ENCODE peak calls at places on chromosomes 7 and 10, in five cellular contexts. K is A549, Z is K562, L is HepG2, M is H1. O is an unnamed sample. For H3K4me1, the result is how much of the 10 kb centered on the place peaks cover.

GRCh38 chr10:124020871-124021823 is 72.3 kb downstream of the CHST15 start:
- DNase-seq in K (no peak), Z (no peak), L (no peak), M (peak), O (no peak)

GRCh38 chr10:91007656-91008055 is 86.8 kb upstream of the ANKRD1 start:
- DNase-seq in K (no peak), Z (no peak), L (no peak), M (no peak), O (no peak)

GRCh38 chr7:53350241-53350640 is 314.8 kb downstream of the POM121L12 start:
- DNase-seq in K (no peak), Z (peak), L (no peak), M (peak), O (peak)

GRCh38 chr10:108782411-108782810 is 1140.9 kb downstream of the XPNPEP1 start:
- DNase-seq in K (no peak), Z (no peak), L (no peak), M (no peak), O (no peak)

GRCh38 chr10:114821915-114822770 is 563 bp downstream of the FHIP2A start:
- DNase-seq in K (peak), Z (peak), L (peak), M (no peak), O (peak)

GRCh38 chr7:128074736-128075135 is 43.5 kb upstream of the LRRC4 start:
- DNase-seq in K (no peak), Z (no peak), L (no peak), M (no peak), O (no peak)

GRCh38 chr7:81822811-81823210 is 53.0 kb upstream of the HGF start:
- DNase-seq in K (no peak), Z (no peak), L (no peak), M (no peak), O (no peak)

GRCh38 chr7:123999698-124000097 is 33.2 kb downstream of the TMEM229A start:
- DNase-seq in K (no peak), Z (no peak), L (no peak), M (no peak), O (no peak)

GRCh38 chr10:49363309-49364031 is 32.4 kb downstream of the DRGX start:
- DNase-seq in K (no peak), Z (no peak), L (no peak), M (no peak), O (no peak)

GRCh38 chr7:101302641-101303101 is 18.9 kb downstream of the IFT22 start:
- DNase-seq in K (no peak), Z (no peak), L (no peak), M (no peak), O (no peak)

GRCh38 chr7:70072220-70072619 is 473.9 kb downstream of the AUTS2 start:
- DNase-seq in K (no peak), Z (no peak), L (no peak), M (no peak), O (no peak)

GRCh38 chr10:43808136-43808535 is 159.5 kb upstream of the ZNF32 start:
- DNase-seq in K (no peak), Z (no peak), L (no peak), M (no peak), O (peak)

GRCh38 chr10:17075975-17076374 is 53.6 kb downstream of the CUBN start:
- DNase-seq in K (no peak), Z (no peak), L (no peak), M (no peak), O (no peak)

GRCh38 chr10:131043039-131043691 is 268.4 kb downstream of the TCERG1L start:
- DNase-seq in K (no peak), Z (no peak), L (no peak), M (no peak), O (no peak)

GRCh38 chr10:78441704-78442103 is 408.0 kb downstream of the RPS24 start:
- DNase-seq in K (no peak), Z (no peak), L (no peak), M (no peak), O (no peak)

GRCh38 chr10:33463011-33463410 is 128.5 kb upstream of the NRP1 start:
- DNase-seq in K (no peak), Z (no peak), L (no peak), M (no peak), O (no peak)

GRCh38 chr7:34058791-34059550 is 153.6 kb downstream of the BMPER start:
- DNase-seq in K (no peak), Z (no peak), L (no peak), M (no peak), O (no peak)

GRCh38 chr7:109476409-109476808 is 906.7 kb downstream of the DNAJB9 start:
- DNase-seq in K (no peak), Z (no peak), L (no peak), M (no peak), O (no peak)

GRCh38 chr7:28643369-28644340 is 231.3 kb downstream of the CREB5 start:
- DNase-seq in K (no peak), Z (no peak), L (no peak), M (peak), O (no peak)

GRCh38 chr7:109009636-109010035 is 440.0 kb downstream of the DNAJB9 start:
- DNase-seq in K (no peak), Z (no peak), L (no peak), M (no peak), O (no peak)

GRCh38 chr10:58791137-58791536 is 278.5 kb downstream of the BICC1 start:
- DNase-seq in K (no peak), Z (no peak), L (no peak), M (no peak), O (no peak)

GRCh38 chr10:71094712-71095390 is 117.5 kb upstream of the UNC5B start:
- DNase-seq in K (no peak), Z (no peak), L (no peak), M (no peak), O (no peak)

GRCh38 chr10:11245510-11245909 is 227.8 kb downstream of the CELF2 start:
- DNase-seq in K (no peak), Z (peak), L (no peak), M (no peak), O (no peak)

GRCh38 chr10:79447911-79448731 is 2.7 kb upstream of the ZCCHC24 start:
- DNase-seq in K (no peak), Z (no peak), L (no peak), M (no peak), O (no peak)
- TF ChIP-seq JUN in K (no peak), Z (no peak), L (no peak), M (no peak), O (no peak)

GRCh38 chr10:45466784-45467183 is 92.8 kb downstream of the ALOX5 start:
- DNase-seq in K (no peak), Z (no peak), L (no peak), M (no peak), O (no peak)
- H3K4me1 ChIP-seq in K (under half), Z (under half), L (under half), M (under half), O (under half)

DNA sequence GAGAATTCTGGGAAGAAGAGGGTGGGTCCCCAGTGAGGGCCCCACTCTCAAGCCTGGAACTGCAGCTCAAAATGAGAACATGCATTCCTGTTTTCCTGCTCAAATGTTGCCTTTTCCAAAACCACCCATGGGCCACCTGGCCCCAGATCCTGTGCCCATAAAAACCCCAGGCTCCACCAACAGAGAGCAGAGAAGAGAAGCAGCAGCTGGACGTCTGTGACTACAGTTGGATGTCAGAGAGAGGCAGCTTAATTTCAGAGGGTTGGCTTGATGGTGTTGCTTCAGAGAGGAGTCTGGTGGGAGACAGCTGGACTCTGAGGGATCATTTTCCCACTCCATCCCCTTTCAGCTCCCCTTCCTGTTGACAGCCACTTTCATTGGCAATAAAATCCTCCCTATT is 256.4 kb downstream of the FZD1 start:
- DNase-seq in K (no peak), Z (no peak), L (no peak), M (no peak), O (no peak)
- TF ChIP-seq JUN in K (no peak), Z (no peak), L (no peak), M (no peak), O (no peak)

DNA sequence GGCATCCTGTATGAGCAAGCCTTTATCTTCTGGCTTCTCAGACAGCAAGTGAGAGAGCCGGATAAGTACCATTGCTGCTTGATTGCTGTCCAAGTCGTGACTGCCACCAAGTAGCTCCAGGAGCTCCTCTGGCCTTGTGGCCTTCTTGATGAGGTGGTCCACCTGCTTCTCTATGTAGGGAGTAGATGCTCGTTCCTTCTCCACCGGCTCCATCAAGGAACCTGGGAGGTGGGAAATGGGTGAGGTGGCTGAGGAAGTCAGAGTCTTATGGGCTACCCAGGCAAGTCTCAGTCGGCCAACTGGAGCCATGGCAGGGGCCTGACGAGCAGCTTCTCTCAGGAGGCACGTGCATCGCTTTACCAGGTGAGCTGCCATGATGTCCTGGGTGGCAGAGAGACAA is 2.6 kb downstream of the TBRG4 start:
- DNase-seq in K (no peak), Z (no peak), L (no peak), M (no peak), O (no peak)
- H3K4me1 ChIP-seq in K (under half), Z (under half), L (under half), M (under half), O (under half)

DNA sequence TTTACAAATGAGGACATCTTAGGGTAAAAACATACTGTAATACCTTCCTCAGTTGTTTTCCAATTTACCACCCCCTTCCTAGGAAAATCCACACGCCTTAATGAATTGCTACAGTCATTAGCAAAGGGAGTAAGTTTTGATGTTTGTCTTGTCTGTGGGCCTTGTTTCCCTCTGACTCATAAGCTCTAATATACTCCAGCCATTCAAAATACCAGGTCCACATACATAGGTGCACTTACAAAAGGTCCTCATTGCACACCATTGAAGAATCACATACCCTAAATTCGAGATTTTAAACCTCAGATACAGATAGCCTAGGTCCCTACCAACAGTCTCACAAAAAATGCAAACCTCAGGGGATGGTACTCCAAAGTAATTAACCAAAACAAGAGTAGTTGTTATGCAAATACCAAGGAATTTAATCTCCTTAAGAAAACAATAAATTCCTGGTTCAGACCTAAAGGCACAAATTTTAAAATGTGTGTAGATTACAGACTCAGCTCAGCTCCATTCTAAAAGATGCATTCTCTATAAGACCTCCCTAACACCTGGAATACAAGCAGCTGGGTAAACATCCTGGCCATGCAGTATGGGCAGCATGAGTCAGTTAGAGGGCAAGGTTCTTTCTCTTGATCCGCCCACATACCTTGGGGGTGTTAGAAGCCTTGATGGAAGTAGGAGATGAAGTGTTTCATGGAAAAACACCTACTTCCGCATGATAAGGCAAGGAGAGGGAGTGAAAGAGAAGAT is 3.0 kb upstream of the LIPK start:
- DNase-seq in K (peak), Z (no peak), L (peak), M (peak), O (peak)
- TF ChIP-seq JUN in K (no peak), Z (no peak), L (no peak), M (peak), O (peak)

DNA sequence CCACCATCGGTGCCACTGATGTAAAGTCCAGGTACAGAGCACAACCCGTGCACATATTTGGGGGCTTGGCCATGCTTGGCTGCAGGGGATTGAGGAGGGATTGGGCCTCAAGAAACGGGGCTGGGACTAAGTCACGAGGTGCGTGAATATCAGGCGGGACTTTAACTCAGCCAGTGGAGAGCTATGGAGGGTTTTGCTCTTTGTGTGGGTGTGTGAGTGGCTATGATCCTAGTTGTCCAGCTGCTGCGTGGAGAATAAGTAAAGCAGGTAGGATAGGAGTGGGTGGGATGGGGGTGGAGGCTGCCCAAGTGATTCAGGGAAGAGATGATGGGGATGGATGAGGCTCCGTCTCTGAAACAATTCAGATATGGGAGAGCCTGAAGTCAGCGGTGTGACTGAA is 1.9 kb upstream of the LFNG start:
- DNase-seq in K (no peak), Z (no peak), L (no peak), M (no peak), O (no peak)
- H3K4me1 ChIP-seq in K (under half), Z (half or more), L (half or more), M (under half), O (under half)

GRCh38 chr7:4726051-4726450 is 44.0 kb downstream of the FOXK1 start:
- DNase-seq in K (no peak), Z (no peak), L (no peak), M (no peak), O (peak)

GRCh38 chr7:4727914-4728705 is 46.0 kb downstream of the FOXK1 start:
- DNase-seq in K (no peak), Z (no peak), L (no peak), M (no peak), O (no peak)

GRCh38 chr7:4725014-4725951 is 43.2 kb downstream of the FOXK1 start:
- DNase-seq in K (peak), Z (no peak), L (peak), M (no peak), O (peak)

GRCh38 chr7:4724648-4725013 is 42.5 kb downstream of the FOXK1 start:
- DNase-seq in K (peak), Z (no peak), L (peak), M (no peak), O (peak)

GRCh38 chr7:4726568-4726967 is 44.5 kb downstream of the FOXK1 start:
- DNase-seq in K (no peak), Z (no peak), L (no peak), M (no peak), O (no peak)
- TF ChIP-seq JUN in K (no peak), Z (no peak), L (no peak), M (no peak), O (no peak)

GRCh38 chr7:131011437-131011752 is 277.4 kb upstream of the KLF14 start:
- DNase-seq in K (no peak), Z (no peak), L (no peak), M (no peak), O (no peak)
- H3K4me1 ChIP-seq in K (half or more), Z (under half), L (under half), M (under half), O (under half)

O was measured in endothelial cell of umbilical vein.